ENCODE peak calls at places on chromosomes 7 and 10, in ten cellular contexts. One of them, this sample, is unnamed.

GRCh38 chr7:88291401-88292173 is 15.1 kb downstream of the STEAP4 start:
- DNase-seq in left cardiac atrium: no peak
- DNase-seq in NCI-H1048: no peak
- DNase-seq in stimulated activated naive CD8-positive, alpha-beta T cell treated with anti-CD3 and anti-CD28 coated beads, Interleukin-15, amount 100 ng/mL, for 72 hours: no peak
- DNase-seq in fibroblast of lung: peak
- DNase-seq in cardiac septum: no peak
- DNase-seq in AG09319: no peak
- DNase-seq in EH: no peak
- DNase-seq in HEK293T: no peak
- DNase-seq in CD8-positive, alpha-beta memory T cell: no peak
- DNase-seq in this sample: no peak

GRCh38 chr10:59303018-59303417 is 59.3 kb downstream of the FAM13C start:
- DNase-seq in left cardiac atrium: no peak
- DNase-seq in NCI-H1048: no peak
- DNase-seq in stimulated activated naive CD8-positive, alpha-beta T cell treated with anti-CD3 and anti-CD28 coated beads, Interleukin-15, amount 100 ng/mL, for 72 hours: no peak
- DNase-seq in fibroblast of lung: no peak
- DNase-seq in cardiac septum: no peak
- DNase-seq in AG09319: no peak
- DNase-seq in EH: no peak
- DNase-seq in HEK293T: no peak
- DNase-seq in CD8-positive, alpha-beta memory T cell: no peak
- DNase-seq in this sample: no peak

GRCh38 chr10:31808258-31809218 is 120.1 kb downstream of the ARHGAP12 start:
- DNase-seq in left cardiac atrium: peak
- DNase-seq in NCI-H1048: no peak
- DNase-seq in stimulated activated naive CD8-positive, alpha-beta T cell treated with anti-CD3 and anti-CD28 coated beads, Interleukin-15, amount 100 ng/mL, for 72 hours: peak
- DNase-seq in fibroblast of lung: peak
- DNase-seq in cardiac septum: no peak
- DNase-seq in AG09319: peak
- DNase-seq in EH: peak
- DNase-seq in HEK293T: peak
- DNase-seq in CD8-positive, alpha-beta memory T cell: no peak
- DNase-seq in this sample: no peak

GRCh38 chr10:62632071-62632809 is 172.3 kb upstream of the ADO start:
- DNase-seq in left cardiac atrium: peak
- DNase-seq in NCI-H1048: no peak
- DNase-seq in stimulated activated naive CD8-positive, alpha-beta T cell treated with anti-CD3 and anti-CD28 coated beads, Interleukin-15, amount 100 ng/mL, for 72 hours: no peak
- DNase-seq in fibroblast of lung: peak
- DNase-seq in cardiac septum: peak
- DNase-seq in AG09319: no peak
- DNase-seq in EH: peak
- DNase-seq in HEK293T: no peak
- DNase-seq in CD8-positive, alpha-beta memory T cell: peak
- DNase-seq in this sample: no peak

GRCh38 chr10:110208614-110209398 is 1.4 kb downstream of the MXI1 start:
- DNase-seq in left cardiac atrium: peak
- DNase-seq in NCI-H1048: no peak
- DNase-seq in stimulated activated naive CD8-positive, alpha-beta T cell treated with anti-CD3 and anti-CD28 coated beads, Interleukin-15, amount 100 ng/mL, for 72 hours: peak
- DNase-seq in fibroblast of lung: peak
- DNase-seq in cardiac septum: no peak
- DNase-seq in AG09319: no peak
- DNase-seq in EH: peak
- DNase-seq in HEK293T: no peak
- DNase-seq in CD8-positive, alpha-beta memory T cell: peak
- DNase-seq in this sample: peak

GRCh38 chr7:1856161-1856965 is 186.3 kb downstream of the ELFN1 start:
- DNase-seq in left cardiac atrium: peak
- DNase-seq in NCI-H1048: no peak
- DNase-seq in stimulated activated naive CD8-positive, alpha-beta T cell treated with anti-CD3 and anti-CD28 coated beads, Interleukin-15, amount 100 ng/mL, for 72 hours: no peak
- DNase-seq in fibroblast of lung: no peak
- DNase-seq in cardiac septum: peak
- DNase-seq in AG09319: no peak
- DNase-seq in EH: no peak
- DNase-seq in HEK293T: no peak
- DNase-seq in CD8-positive, alpha-beta memory T cell: peak
- DNase-seq in this sample: no peak

GRCh38 chr10:102241444-102242117 is at the start of gene PITX3:
- DNase-seq in left cardiac atrium: peak
- DNase-seq in NCI-H1048: peak
- DNase-seq in stimulated activated naive CD8-positive, alpha-beta T cell treated with anti-CD3 and anti-CD28 coated beads, Interleukin-15, amount 100 ng/mL, for 72 hours: peak
- DNase-seq in fibroblast of lung: peak
- DNase-seq in cardiac septum: peak
- DNase-seq in AG09319: peak
- DNase-seq in EH: peak
- DNase-seq in HEK293T: peak
- DNase-seq in CD8-positive, alpha-beta memory T cell: peak
- DNase-seq in this sample: peak

GRCh38 chr10:15515207-15515606 is 144.1 kb upstream of the FAM171A1 start:
- DNase-seq in left cardiac atrium: no peak
- DNase-seq in NCI-H1048: no peak
- DNase-seq in stimulated activated naive CD8-positive, alpha-beta T cell treated with anti-CD3 and anti-CD28 coated beads, Interleukin-15, amount 100 ng/mL, for 72 hours: no peak
- DNase-seq in fibroblast of lung: no peak
- DNase-seq in cardiac septum: no peak
- DNase-seq in AG09319: no peak
- DNase-seq in EH: peak
- DNase-seq in HEK293T: no peak
- DNase-seq in CD8-positive, alpha-beta memory T cell: no peak
- DNase-seq in this sample: no peak

GRCh38 chr10:43086321-43086942 is 9.6 kb downstream of the RET start:
- DNase-seq in left cardiac atrium: no peak
- DNase-seq in NCI-H1048: no peak
- DNase-seq in stimulated activated naive CD8-positive, alpha-beta T cell treated with anti-CD3 and anti-CD28 coated beads, Interleukin-15, amount 100 ng/mL, for 72 hours: no peak
- DNase-seq in fibroblast of lung: no peak
- DNase-seq in cardiac septum: no peak
- DNase-seq in AG09319: no peak
- DNase-seq in EH: no peak
- DNase-seq in HEK293T: no peak
- DNase-seq in CD8-positive, alpha-beta memory T cell: no peak
- DNase-seq in this sample: no peak

GRCh38 chr7:2937701-2938513 is 93.8 kb upstream of the GNA12 start:
- DNase-seq in left cardiac atrium: no peak
- DNase-seq in NCI-H1048: no peak
- DNase-seq in stimulated activated naive CD8-positive, alpha-beta T cell treated with anti-CD3 and anti-CD28 coated beads, Interleukin-15, amount 100 ng/mL, for 72 hours: no peak
- DNase-seq in fibroblast of lung: no peak
- DNase-seq in cardiac septum: peak
- DNase-seq in AG09319: no peak
- DNase-seq in EH: no peak
- DNase-seq in HEK293T: no peak
- DNase-seq in CD8-positive, alpha-beta memory T cell: peak
- DNase-seq in this sample: no peak

GRCh38 chr7:69800495-69800894 is 202.2 kb downstream of the AUTS2 start:
- DNase-seq in left cardiac atrium: no peak
- DNase-seq in NCI-H1048: no peak
- DNase-seq in stimulated activated naive CD8-positive, alpha-beta T cell treated with anti-CD3 and anti-CD28 coated beads, Interleukin-15, amount 100 ng/mL, for 72 hours: no peak
- DNase-seq in fibroblast of lung: peak
- DNase-seq in cardiac septum: no peak
- DNase-seq in AG09319: no peak
- DNase-seq in EH: no peak
- DNase-seq in HEK293T: peak
- DNase-seq in CD8-positive, alpha-beta memory T cell: no peak
- DNase-seq in this sample: no peak

GRCh38 chr7:1122832-1123501 is 35.1 kb downstream of the GPER1 start:
- DNase-seq in left cardiac atrium: peak
- DNase-seq in NCI-H1048: no peak
- DNase-seq in stimulated activated naive CD8-positive, alpha-beta T cell treated with anti-CD3 and anti-CD28 coated beads, Interleukin-15, amount 100 ng/mL, for 72 hours: no peak
- DNase-seq in fibroblast of lung: no peak
- DNase-seq in cardiac septum: peak
- DNase-seq in AG09319: no peak
- DNase-seq in EH: no peak
- DNase-seq in HEK293T: no peak
- DNase-seq in CD8-positive, alpha-beta memory T cell: peak
- DNase-seq in this sample: no peak

GRCh38 chr7:9869566-9869965 is 1104.1 kb upstream of the PHF14 start:
- DNase-seq in left cardiac atrium: no peak
- DNase-seq in NCI-H1048: no peak
- DNase-seq in stimulated activated naive CD8-positive, alpha-beta T cell treated with anti-CD3 and anti-CD28 coated beads, Interleukin-15, amount 100 ng/mL, for 72 hours: no peak
- DNase-seq in fibroblast of lung: no peak
- DNase-seq in cardiac septum: no peak
- DNase-seq in AG09319: no peak
- DNase-seq in EH: no peak
- DNase-seq in HEK293T: no peak
- DNase-seq in CD8-positive, alpha-beta memory T cell: no peak
- DNase-seq in this sample: no peak

GRCh38 chr7:11607676-11608075 is 224.3 kb downstream of the THSD7A start:
- DNase-seq in left cardiac atrium: peak
- DNase-seq in NCI-H1048: no peak
- DNase-seq in stimulated activated naive CD8-positive, alpha-beta T cell treated with anti-CD3 and anti-CD28 coated beads, Interleukin-15, amount 100 ng/mL, for 72 hours: no peak
- DNase-seq in fibroblast of lung: no peak
- DNase-seq in cardiac septum: no peak
- DNase-seq in AG09319: no peak
- DNase-seq in EH: no peak
- DNase-seq in HEK293T: no peak
- DNase-seq in CD8-positive, alpha-beta memory T cell: no peak
- DNase-seq in this sample: peak

GRCh38 chr10:67098460-67098859 is 172.6 kb downstream of the LRRTM3 start:
- DNase-seq in left cardiac atrium: no peak
- DNase-seq in NCI-H1048: no peak
- DNase-seq in stimulated activated naive CD8-positive, alpha-beta T cell treated with anti-CD3 and anti-CD28 coated beads, Interleukin-15, amount 100 ng/mL, for 72 hours: no peak
- DNase-seq in fibroblast of lung: peak
- DNase-seq in cardiac septum: no peak
- DNase-seq in AG09319: no peak
- DNase-seq in EH: no peak
- DNase-seq in HEK293T: no peak
- DNase-seq in CD8-positive, alpha-beta memory T cell: no peak
- DNase-seq in this sample: no peak

GRCh38 chr10:85060944-85061343 is 732.6 kb downstream of the CCSER2 start:
- DNase-seq in left cardiac atrium: peak
- DNase-seq in NCI-H1048: no peak
- DNase-seq in stimulated activated naive CD8-positive, alpha-beta T cell treated with anti-CD3 and anti-CD28 coated beads, Interleukin-15, amount 100 ng/mL, for 72 hours: no peak
- DNase-seq in fibroblast of lung: no peak
- DNase-seq in cardiac septum: no peak
- DNase-seq in AG09319: no peak
- DNase-seq in EH: no peak
- DNase-seq in HEK293T: no peak
- DNase-seq in CD8-positive, alpha-beta memory T cell: no peak
- DNase-seq in this sample: no peak

GRCh38 chr10:104246981-104247380 is 7.7 kb upstream of the GSTO1 start:
- DNase-seq in left cardiac atrium: no peak
- DNase-seq in NCI-H1048: no peak
- DNase-seq in stimulated activated naive CD8-positive, alpha-beta T cell treated with anti-CD3 and anti-CD28 coated beads, Interleukin-15, amount 100 ng/mL, for 72 hours: no peak
- DNase-seq in fibroblast of lung: peak
- DNase-seq in cardiac septum: no peak
- DNase-seq in AG09319: no peak
- DNase-seq in EH: peak
- DNase-seq in HEK293T: no peak
- DNase-seq in CD8-positive, alpha-beta memory T cell: no peak
- DNase-seq in this sample: no peak

GRCh38 chr7:157652161-157652953 is 315.6 kb downstream of the DNAJB6 start:
- DNase-seq in left cardiac atrium: no peak
- DNase-seq in NCI-H1048: no peak
- DNase-seq in stimulated activated naive CD8-positive, alpha-beta T cell treated with anti-CD3 and anti-CD28 coated beads, Interleukin-15, amount 100 ng/mL, for 72 hours: no peak
- DNase-seq in fibroblast of lung: no peak
- DNase-seq in cardiac septum: no peak
- DNase-seq in AG09319: no peak
- DNase-seq in EH: no peak
- DNase-seq in HEK293T: no peak
- DNase-seq in CD8-positive, alpha-beta memory T cell: no peak
- DNase-seq in this sample: no peak

GRCh38 chr10:22258471-22258870 is 40.7 kb upstream of the EBLN1 start:
- DNase-seq in left cardiac atrium: no peak
- DNase-seq in NCI-H1048: no peak
- DNase-seq in stimulated activated naive CD8-positive, alpha-beta T cell treated with anti-CD3 and anti-CD28 coated beads, Interleukin-15, amount 100 ng/mL, for 72 hours: no peak
- DNase-seq in fibroblast of lung: no peak
- DNase-seq in cardiac septum: no peak
- DNase-seq in AG09319: no peak
- DNase-seq in EH: no peak
- DNase-seq in HEK293T: no peak
- DNase-seq in CD8-positive, alpha-beta memory T cell: no peak
- DNase-seq in this sample: no peak

GRCh38 chr7:36604801-36605200 is 119.5 kb downstream of the AOAH start:
- DNase-seq in left cardiac atrium: no peak
- DNase-seq in NCI-H1048: no peak
- DNase-seq in stimulated activated naive CD8-positive, alpha-beta T cell treated with anti-CD3 and anti-CD28 coated beads, Interleukin-15, amount 100 ng/mL, for 72 hours: no peak
- DNase-seq in fibroblast of lung: peak
- DNase-seq in cardiac septum: no peak
- DNase-seq in AG09319: no peak
- DNase-seq in EH: no peak
- DNase-seq in HEK293T: no peak
- DNase-seq in CD8-positive, alpha-beta memory T cell: no peak
- DNase-seq in this sample: no peak

GRCh38 chr10:70074971-70075370 is 22.3 kb downstream of the MACROH2A2 start:
- DNase-seq in left cardiac atrium: no peak
- DNase-seq in NCI-H1048: no peak
- DNase-seq in stimulated activated naive CD8-positive, alpha-beta T cell treated with anti-CD3 and anti-CD28 coated beads, Interleukin-15, amount 100 ng/mL, for 72 hours: no peak
- DNase-seq in fibroblast of lung: no peak
- DNase-seq in cardiac septum: no peak
- DNase-seq in AG09319: no peak
- DNase-seq in EH: no peak
- DNase-seq in HEK293T: no peak
- DNase-seq in CD8-positive, alpha-beta memory T cell: no peak
- DNase-seq in this sample: peak

GRCh38 chr10:103711351-103711994 is 143.9 kb downstream of the SH3PXD2A start:
- DNase-seq in left cardiac atrium: no peak
- DNase-seq in NCI-H1048: no peak
- DNase-seq in stimulated activated naive CD8-positive, alpha-beta T cell treated with anti-CD3 and anti-CD28 coated beads, Interleukin-15, amount 100 ng/mL, for 72 hours: no peak
- DNase-seq in fibroblast of lung: no peak
- DNase-seq in cardiac septum: no peak
- DNase-seq in AG09319: no peak
- DNase-seq in EH: no peak
- DNase-seq in HEK293T: no peak
- DNase-seq in CD8-positive, alpha-beta memory T cell: no peak
- DNase-seq in this sample: no peak

GRCh38 chr7:8051998-8052397 is 83.4 kb downstream of the GLCCI1 start:
- DNase-seq in left cardiac atrium: no peak
- DNase-seq in NCI-H1048: no peak
- DNase-seq in stimulated activated naive CD8-positive, alpha-beta T cell treated with anti-CD3 and anti-CD28 coated beads, Interleukin-15, amount 100 ng/mL, for 72 hours: no peak
- DNase-seq in fibroblast of lung: no peak
- DNase-seq in cardiac septum: no peak
- DNase-seq in AG09319: no peak
- DNase-seq in EH: no peak
- DNase-seq in HEK293T: no peak
- DNase-seq in CD8-positive, alpha-beta memory T cell: no peak
- DNase-seq in this sample: no peak

GRCh38 chr10:132972149-132972985 is 30.0 kb upstream of the CFAP46 start:
- DNase-seq in left cardiac atrium: no peak
- DNase-seq in NCI-H1048: no peak
- DNase-seq in stimulated activated naive CD8-positive, alpha-beta T cell treated with anti-CD3 and anti-CD28 coated beads, Interleukin-15, amount 100 ng/mL, for 72 hours: no peak
- DNase-seq in fibroblast of lung: no peak
- DNase-seq in cardiac septum: peak
- DNase-seq in AG09319: no peak
- DNase-seq in EH: no peak
- DNase-seq in HEK293T: no peak
- DNase-seq in CD8-positive, alpha-beta memory T cell: peak
- DNase-seq in this sample: no peak

GRCh38 chr10:45602836-45603235 is 69.7 kb downstream of the ZFAND4 start:
- DNase-seq in left cardiac atrium: no peak
- DNase-seq in NCI-H1048: no peak
- DNase-seq in stimulated activated naive CD8-positive, alpha-beta T cell treated with anti-CD3 and anti-CD28 coated beads, Interleukin-15, amount 100 ng/mL, for 72 hours: no peak
- DNase-seq in fibroblast of lung: no peak
- DNase-seq in cardiac septum: no peak
- DNase-seq in AG09319: no peak
- DNase-seq in EH: no peak
- DNase-seq in HEK293T: no peak
- DNase-seq in CD8-positive, alpha-beta memory T cell: no peak
- DNase-seq in this sample: no peak

GRCh38 chr7:5677538-5678294 is 103.7 kb downstream of the RNF216 start:
- DNase-seq in left cardiac atrium: peak
- DNase-seq in NCI-H1048: no peak
- DNase-seq in stimulated activated naive CD8-positive, alpha-beta T cell treated with anti-CD3 and anti-CD28 coated beads, Interleukin-15, amount 100 ng/mL, for 72 hours: no peak
- DNase-seq in fibroblast of lung: peak
- DNase-seq in cardiac septum: no peak
- DNase-seq in AG09319: no peak
- DNase-seq in EH: peak
- DNase-seq in HEK293T: peak
- DNase-seq in CD8-positive, alpha-beta memory T cell: no peak
- DNase-seq in this sample: peak

This sample was measured in NCI-H524.